ENCODE peak calls at places on chromosome 19, in nine cellular contexts. T is BJ, Z is EL, Y is adrenal gland, X is activated T-cell treated with anti-CD3 and anti-CD28 coated beads for 1 hour, S is H54, O is iPS-NIHi11, A is tibial artery, E is mucosa of descending colon. K is an unnamed sample.

GRCh38 chr19:1136201-1136600 is 32.4 kb downstream of the GPX4 start:
- DNase-seq in T (no peak), E (peak), S (no peak), O (no peak), A (no peak), Y (no peak), Z (no peak), X (no peak), K (no peak)

GRCh38 chr19:40702337-40703012 is 12.0 kb upstream of the NUMBL start:
- DNase-seq in S (no peak), Y (no peak), O (peak), Z (no peak), A (no peak), T (no peak), E (no peak), X (no peak), K (no peak)

GRCh38 chr19:41111296-41111695 is 2.9 kb upstream of the CYP2F1 start:
- DNase-seq in T (no peak), Y (no peak), E (no peak), A (no peak), S (no peak), O (no peak), X (no peak), Z (no peak), K (no peak)

GRCh38 chr19:52336976-52337375 is 933 bp downstream of the ZNF610 start:
- DNase-seq in Z (peak), T (no peak), E (no peak), A (no peak), Y (no peak), X (no peak), O (no peak), S (no peak), K (no peak)

GRCh38 chr19:37007587-37008220 is 70.5 kb upstream of the ZNF420 start:
- DNase-seq in E (no peak), A (no peak), Y (peak), S (no peak), T (no peak), O (no peak), Z (no peak), X (peak), K (no peak)

GRCh38 chr19:48755787-48756674 is 707 bp downstream of the FGF21 start:
- DNase-seq in Y (no peak), S (no peak), O (no peak), T (no peak), E (no peak), A (no peak), X (no peak), Z (no peak), K (no peak)

GRCh38 chr19:329876-330275 is 14.7 kb downstream of the MIER2 start:
- DNase-seq in Y (no peak), T (no peak), E (no peak), S (no peak), O (no peak), Z (no peak), A (no peak), X (no peak), K (no peak)

GRCh38 chr19:18342090-18342632 is 1.8 kb downstream of the PGPEP1 start:
- DNase-seq in X (no peak), Z (no peak), T (no peak), O (no peak), S (no peak), E (no peak), A (no peak), Y (no peak), K (no peak)

GRCh38 chr19:50263176-50263575 is 59.8 kb downstream of the MYH14 start:
- DNase-seq in S (no peak), X (no peak), O (no peak), Y (no peak), Z (no peak), A (no peak), T (no peak), E (no peak), K (no peak)

GRCh38 chr19:35959040-35959967 is 23.1 kb downstream of the LRFN3 start:
- DNase-seq in Y (no peak), S (no peak), A (no peak), O (peak), X (peak), T (no peak), E (peak), Z (no peak), K (no peak)

GRCh38 chr19:45162464-45163143 is 1.8 kb upstream of the NKPD1 start:
- DNase-seq in E (no peak), O (peak), Y (no peak), X (no peak), T (no peak), Z (no peak), A (no peak), S (no peak), K (no peak)

GRCh38 chr19:49338691-49339363 is 3.6 kb downstream of the CD37 start:
- DNase-seq in S (no peak), A (peak), Y (peak), O (peak), X (no peak), T (no peak), Z (peak), E (peak), K (no peak)

GRCh38 chr19:19083413-19084178 is 19.8 kb downstream of the SLC25A42 start:
- DNase-seq in Z (no peak), S (no peak), Y (peak), X (no peak), E (no peak), O (no peak), A (no peak), T (no peak), K (no peak)

GRCh38 chr19:40721936-40722661 is 5.2 kb downstream of the ITPKC start:
- DNase-seq in A (no peak), O (no peak), T (no peak), X (no peak), E (no peak), Y (peak), S (no peak), Z (no peak), K (no peak)

GRCh38 chr19:56566904-56567273 is 379 bp upstream of the ZNF470 start:
- DNase-seq in T (no peak), S (no peak), Z (peak), O (peak), E (peak), A (peak), X (peak), Y (peak), K (peak)

GRCh38 chr19:15195381-15195964 is 5.3 kb downstream of the NOTCH3 start:
- DNase-seq in O (peak), A (peak), S (peak), T (peak), Y (peak), E (no peak), X (no peak), Z (peak), K (no peak)

GRCh38 chr19:35977446-35978222 is 17.4 kb upstream of the SDHAF1 start:
- DNase-seq in X (no peak), T (no peak), E (no peak), Y (no peak), A (no peak), O (peak), Z (no peak), S (no peak), K (no peak)

GRCh38 chr19:46150606-46151005 is 2.6 kb downstream of the IGFL2 start:
- DNase-seq in S (no peak), X (no peak), A (no peak), T (no peak), Y (no peak), Z (no peak), O (no peak), E (no peak), K (no peak)

GRCh38 chr19:1026189-1027019 is at the start of gene CNN2:
- DNase-seq in S (peak), Y (peak), O (peak), T (no peak), E (peak), A (peak), X (peak), Z (peak), K (peak)

GRCh38 chr19:46559203-46559602 is 41.9 kb upstream of the CALM3 start:
- DNase-seq in X (no peak), T (no peak), E (no peak), Y (no peak), O (no peak), Z (no peak), S (no peak), A (no peak), K (no peak)

GRCh38 chr19:49422407-49423277 is 599 bp downstream of the PTH2 start:
- DNase-seq in A (no peak), E (no peak), T (no peak), Y (no peak), Z (peak), S (no peak), O (peak), X (no peak), K (no peak)

K was measured in tibial nerve.